ENCODE peak calls at places on chromosomes 3 and 15, in ten cellular contexts. A, V, S, M, L, K, C, O, X and G are unnamed samples.

GRCh38 chr3:115626711-115627110 is 3.4 kb downstream of the GAP43 start:
- DNase-seq in M (no peak), V (no peak), X (no peak), A (no peak), O (peak), S (no peak), C (no peak), L (no peak), K (no peak), G (no peak)

GRCh38 chr3:183583331-183584245 is 28.1 kb upstream of the KLHL6 start:
- DNase-seq in S (no peak), X (no peak), O (no peak), L (no peak), M (no peak), C (no peak), A (peak), K (no peak), V (no peak), G (no peak)

GRCh38 chr3:149336925-149337324 is 3.5 kb upstream of the TM4SF18 start:
- DNase-seq in C (no peak), M (no peak), X (no peak), K (no peak), V (no peak), O (no peak), A (no peak), L (no peak), S (no peak), G (no peak)

GRCh38 chr15:63860161-63860954 is 26.6 kb upstream of the HERC1 start:
- DNase-seq in L (no peak), K (no peak), O (no peak), S (no peak), C (no peak), M (no peak), A (no peak), V (no peak), X (no peak), G (no peak)

GRCh38 chr3:38853021-38853420 is 37.0 kb upstream of the SCN10A start:
- DNase-seq in A (no peak), O (no peak), C (no peak), S (no peak), X (no peak), K (no peak), M (no peak), V (no peak), L (no peak), G (no peak)

GRCh38 chr15:57607570-57608000 is 15.9 kb downstream of the MYZAP start:
- DNase-seq in L (no peak), K (peak), X (no peak), M (no peak), V (no peak), O (no peak), A (peak), C (peak), S (peak), G (no peak)

GRCh38 chr3:153951276-153951675 is 169.9 kb upstream of the ARHGEF26 start:
- DNase-seq in L (no peak), O (no peak), C (no peak), X (no peak), S (no peak), V (no peak), K (no peak), M (no peak), A (no peak), G (no peak)

GRCh38 chr3:113514265-113514769 is 639 bp downstream of the SPICE1 start:
- DNase-seq in S (no peak), K (no peak), X (no peak), O (no peak), V (no peak), M (no peak), L (no peak), C (no peak), A (no peak), G (no peak)

GRCh38 chr3:176920806-176921205 is 276.5 kb downstream of the TBL1XR1 start:
- DNase-seq in M (no peak), X (no peak), S (no peak), C (no peak), V (no peak), K (no peak), O (peak), A (no peak), L (no peak), G (no peak)

GRCh38 chr15:58384667-58385066 is 47.1 kb upstream of the LIPC start:
- DNase-seq in S (no peak), C (no peak), M (no peak), L (no peak), V (no peak), O (no peak), X (no peak), A (no peak), K (no peak), G (no peak)

GRCh38 chr3:6468589-6468988 is 392.3 kb upstream of the GRM7 start:
- DNase-seq in O (no peak), L (no peak), V (no peak), A (no peak), C (no peak), M (no peak), K (no peak), S (no peak), X (no peak), G (no peak)

GRCh38 chr15:96324192-96324895 is 6.2 kb upstream of the NR2F2 start:
- DNase-seq in S (peak), K (no peak), M (peak), A (no peak), O (no peak), V (no peak), C (peak), X (peak), L (no peak), G (no peak)

GRCh38 chr3:30183421-30183820 is 423.0 kb upstream of the TGFBR2 start:
- DNase-seq in K (no peak), M (no peak), S (no peak), L (no peak), X (no peak), O (no peak), A (no peak), C (no peak), V (no peak), G (no peak)